ENCODE peak calls at places on chromosome 21, in five cellular contexts. F is effector memory CD4-positive, alpha-beta T cell; O is pancreas; R is GM23248; S is heart left ventricle. D is an unnamed sample.

GRCh38 chr21:42680429-42680828 is 27.0 kb downstream of the PDE9A start:
- DNase-seq in F (no peak), O (no peak), R (no peak), S (no peak), D (no peak)

GRCh38 chr21:15781986-15782385 is 52.2 kb downstream of the USP25 start:
- DNase-seq in F (no peak), O (no peak), R (no peak), S (no peak), D (no peak)

GRCh38 chr21:17348357-17348756 is 164.5 kb upstream of the CXADR start:
- DNase-seq in F (no peak), O (no peak), R (no peak), S (no peak), D (no peak)

GRCh38 chr21:42651515-42652401 is 1.7 kb upstream of the PDE9A start:
- DNase-seq in F (no peak), O (no peak), R (no peak), S (no peak), D (peak; percentile 78)

GRCh38 chr21:35111531-35111930 is 62.4 kb upstream of the RUNX1 start:
- DNase-seq in F (no peak), O (no peak), R (no peak), S (no peak), D (no peak)

GRCh38 chr21:42363331-42363730 is 3.0 kb downstream of the TFF1 start:
- DNase-seq in F (no peak), O (no peak), R (no peak), S (no peak), D (no peak)

GRCh38 chr21:35050348-35051286 is 1.5 kb upstream of the RUNX1 start:
- DNase-seq in F (no peak), O (no peak), R (peak; percentile 24), S (no peak), D (no peak)

GRCh38 chr21:43719748-43720538 is 1.0 kb downstream of the PDXK start:
- DNase-seq in F (no peak), O (peak; percentile 66), R (peak; percentile 56), S (no peak), D (no peak)

GRCh38 chr21:45150630-45151265 is 76.4 kb downstream of the ADARB1 start:
- DNase-seq in F (no peak), O (no peak), R (no peak), S (no peak), D (no peak)

GRCh38 chr21:43281661-43282357 is 113.0 kb downstream of the CRYAA start:
- DNase-seq in F (no peak), O (peak; percentile 17), R (no peak), S (no peak), D (no peak)

GRCh38 chr21:44764319-44765230 is 37.0 kb downstream of the UBE2G2 start:
- DNase-seq in F (no peak), O (no peak), R (peak; percentile 22), S (no peak), D (no peak)

GRCh38 chr21:44925027-44925755 is 4.5 kb upstream of the ITGB2 start:
- DNase-seq in F (no peak), O (no peak), R (peak; percentile 73), S (no peak), D (no peak)

GRCh38 chr21:42222821-42223390 is 4.0 kb downstream of the ABCG1 start:
- DNase-seq in F (no peak), O (no peak), R (no peak), S (no peak), D (no peak)

GRCh38 chr21:25334046-25334730 is 273.1 kb downstream of the MRPL39 start:
- DNase-seq in F (no peak), O (no peak), R (no peak), S (no peak), D (no peak)

GRCh38 chr21:29080454-29080930 is 7.0 kb upstream of the CCT8 start:
- DNase-seq in F (no peak), O (no peak), R (no peak), S (no peak), D (no peak)

GRCh38 chr21:34545079-34545884 is 33.3 kb upstream of the KCNE1 start:
- DNase-seq in F (no peak), O (no peak), R (peak; percentile 71), S (no peak), D (peak; percentile 47)

GRCh38 chr21:46509760-46510159 is 51.1 kb downstream of the DIP2A start:
- DNase-seq in F (no peak), O (no peak), R (no peak), S (no peak), D (peak; percentile 49)

GRCh38 chr21:43025636-43026180 is 49.9 kb downstream of the CBS start:
- DNase-seq in F (no peak), O (no peak), R (peak; percentile 56), S (no peak), D (no peak)

GRCh38 chr21:28615276-28615675 is 377.4 kb downstream of the LTN1 start:
- DNase-seq in F (no peak), O (no peak), R (peak; percentile 73), S (no peak), D (no peak)

GRCh38 chr21:44714905-44715304 is 3.5 kb upstream of the TSPEAR start:
- DNase-seq in F (no peak), O (no peak), R (no peak), S (no peak), D (no peak)

GRCh38 chr21:16426936-16427335 is 697.2 kb downstream of the USP25 start:
- DNase-seq in F (no peak), O (no peak), R (no peak), S (no peak), D (no peak)

GRCh38 chr21:43021756-43022600 is 47.6 kb downstream of the PKNOX1 start:
- DNase-seq in F (no peak), O (no peak), R (no peak), S (no peak), D (no peak)

GRCh38 chr21:40841524-40842196 is 5.3 kb downstream of the DSCAM start:
- DNase-seq in F (no peak), O (peak; percentile 58), R (no peak), S (peak; percentile 38), D (no peak)

GRCh38 chr21:38729745-38730401 is 75.9 kb upstream of the ETS2 start:
- DNase-seq in F (no peak), O (no peak), R (peak; percentile 36), S (no peak), D (no peak)

GRCh38 chr21:38735807-38736206 is 69.9 kb upstream of the ETS2 start:
- DNase-seq in F (no peak), O (no peak), R (no peak), S (no peak), D (no peak)

DNA sequence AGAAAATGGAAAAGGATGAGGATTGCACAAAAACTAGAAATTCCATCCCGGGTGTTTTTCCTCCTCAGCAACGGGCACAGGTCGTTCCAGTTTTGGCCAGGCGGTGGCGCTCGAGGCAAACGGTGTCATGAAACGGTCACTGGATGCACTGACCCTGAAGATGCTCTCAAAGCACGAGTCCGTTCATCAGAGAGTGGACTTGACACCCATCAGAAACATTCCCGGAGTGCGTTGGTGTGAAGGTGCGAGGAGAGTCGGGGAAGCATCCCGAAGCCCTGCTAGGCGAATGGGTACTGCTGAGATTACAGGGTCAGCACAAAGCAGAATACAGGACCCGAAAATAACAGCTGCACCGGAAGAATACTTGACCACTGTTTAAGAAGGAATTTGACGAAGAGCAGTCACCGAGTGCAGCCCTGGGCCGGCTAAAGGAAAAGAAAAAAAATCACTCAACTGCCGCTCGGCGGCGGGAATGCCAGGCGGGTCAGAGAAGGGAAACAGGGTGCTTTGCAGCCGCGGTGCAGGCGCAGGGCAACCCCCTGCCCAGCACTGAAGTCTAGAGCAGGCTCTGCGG is 71.7 kb upstream of the ETS2 start:
- DNase-seq in F (peak; percentile 28), O (peak; percentile 81), R (peak; percentile 70), S (peak; percentile 85), D (peak; percentile 93)
- H3K4me3 ChIP-seq in F (peak overlapping the region; percentile 36), O (no peak overlapping the region), R (no peak overlapping the region), S (peak overlapping the region; percentile 50), D (peak overlapping the region; percentile 3)

DNA sequence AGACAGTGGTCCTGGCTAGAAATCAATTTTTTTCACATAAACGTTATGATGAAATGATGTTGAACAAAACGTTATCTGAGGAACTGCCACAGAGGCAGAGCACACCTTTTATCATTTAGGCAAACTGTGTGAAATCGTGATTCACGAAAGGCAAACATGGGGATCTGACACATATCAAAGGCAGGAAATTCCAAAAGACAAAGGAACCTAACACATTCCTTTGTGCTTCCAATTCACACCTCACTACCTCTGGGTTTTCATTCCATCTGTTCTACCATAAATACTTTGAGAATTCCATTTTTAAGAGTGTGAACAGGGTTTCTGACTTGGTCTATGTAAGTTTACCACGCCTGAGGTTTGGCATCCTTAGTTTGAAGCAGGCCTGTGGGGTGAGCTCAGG is 119.5 kb upstream of the KRTAP19-8 start:
- DNase-seq in F (no peak), O (no peak), R (no peak), S (no peak), D (no peak)
- H3K4me3 ChIP-seq in F (no peak overlapping the region), O (no peak overlapping the region), R (no peak overlapping the region), S (no peak overlapping the region), D (no peak overlapping the region)

GRCh38 chr21:22120616-22121266 is 1122.5 kb downstream of the NCAM2 start:
- DNase-seq in F (peak; percentile 0), O (no peak), R (peak; percentile 10), S (no peak), D (no peak)
- H3K4me3 ChIP-seq in F (no peak overlapping the region), O (no peak overlapping the region), R (no peak overlapping the region), S (no peak overlapping the region), D (no peak overlapping the region)

DNA sequence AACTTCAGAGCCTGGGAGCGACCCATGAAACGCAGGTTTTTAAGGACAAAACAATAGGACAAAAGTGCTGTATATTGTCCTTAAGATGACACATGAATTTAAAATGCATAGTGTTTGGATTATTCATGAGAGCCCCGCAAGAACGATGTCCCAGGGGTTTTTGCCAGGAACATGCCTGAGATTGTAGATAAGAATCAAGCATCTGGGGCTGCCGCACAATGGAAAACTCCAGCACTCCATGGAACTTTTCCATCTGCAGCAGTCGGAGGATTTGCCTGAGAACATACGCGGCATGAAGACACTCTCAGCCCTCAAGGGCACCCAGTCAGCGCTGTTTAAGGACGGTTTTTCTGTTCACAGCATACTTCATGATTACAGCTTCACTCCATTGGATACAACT is 5.3 kb upstream of the ERG start:
- DNase-seq in F (no peak), O (no peak), R (peak; percentile 49), S (no peak), D (no peak)
- H3K4me3 ChIP-seq in F (no peak overlapping the region), O (no peak overlapping the region), R (no peak overlapping the region), S (peak overlapping the region; percentile 25), D (no peak overlapping the region)

D was measured in transverse colon.